ENCODE peak calls at places on chromosome 6, in five cellular contexts. A is coronary artery, X is ovary, W is kidney epithelial cell, K is breast epithelium. I is an unnamed sample.

GRCh38 chr6:106476326-106477105 is 116.0 kb downstream of the CRYBG1 start:
- DNase-seq in A (no peak), X (no peak), W (no peak), K (no peak), I (peak)

GRCh38 chr6:147154454-147154853 is 49.8 kb upstream of the STXBP5 start:
- DNase-seq in A (no peak), X (no peak), W (no peak), K (no peak), I (no peak)

GRCh38 chr6:4676016-4676415 is 100.2 kb upstream of the CDYL start:
- DNase-seq in A (no peak), X (no peak), W (no peak), K (no peak), I (no peak)

GRCh38 chr6:155883741-155884140 is 428.1 kb upstream of the NOX3 start:
- DNase-seq in A (no peak), X (no peak), W (no peak), K (no peak), I (no peak)

GRCh38 chr6:15331629-15332241 is 85.9 kb downstream of the JARID2 start:
- DNase-seq in A (no peak), X (no peak), W (no peak), K (no peak), I (no peak)

GRCh38 chr6:158850807-158851115 is 31.6 kb upstream of the EZR start:
- DNase-seq in A (no peak), X (no peak), W (no peak), K (no peak), I (no peak)

GRCh38 chr6:91130126-91130525 is 543.3 kb upstream of the MAP3K7 start:
- DNase-seq in A (no peak), X (no peak), W (no peak), K (no peak), I (no peak)

GRCh38 chr6:12163149-12163548 is 127.0 kb upstream of the EDN1 start:
- DNase-seq in A (no peak), X (no peak), W (no peak), K (no peak), I (no peak)

GRCh38 chr6:156974897-156975296 is 197.7 kb downstream of the ARID1B start:
- DNase-seq in A (no peak), X (no peak), W (no peak), K (no peak), I (no peak)

GRCh38 chr6:106961136-106961535 is 13.4 kb downstream of the CD24 start:
- DNase-seq in A (no peak), X (no peak), W (no peak), K (no peak), I (no peak)

GRCh38 chr6:56932891-56933473 is 21.9 kb upstream of the BEND6 start:
- DNase-seq in A (no peak), X (no peak), W (no peak), K (no peak), I (no peak)

GRCh38 chr6:56930846-56931245 is 24.1 kb upstream of the BEND6 start:
- DNase-seq in A (no peak), X (no peak), W (no peak), K (no peak), I (no peak)

GRCh38 chr6:56922645-56923044 is 32.3 kb upstream of the BEND6 start:
- DNase-seq in A (no peak), X (no peak), W (no peak), K (no peak), I (no peak)

GRCh38 chr6:56923565-56923964 is 31.3 kb upstream of the BEND6 start:
- DNase-seq in A (no peak), X (no peak), W (no peak), K (no peak), I (no peak)

GRCh38 chr6:56927538-56928453 is 27.1 kb upstream of the BEND6 start:
- DNase-seq in A (no peak), X (no peak), W (no peak), K (no peak), I (no peak)
- TF ChIP-seq CTCF in A (no peak), X (no peak), W (no peak), K (no peak), I (peak)

DNA sequence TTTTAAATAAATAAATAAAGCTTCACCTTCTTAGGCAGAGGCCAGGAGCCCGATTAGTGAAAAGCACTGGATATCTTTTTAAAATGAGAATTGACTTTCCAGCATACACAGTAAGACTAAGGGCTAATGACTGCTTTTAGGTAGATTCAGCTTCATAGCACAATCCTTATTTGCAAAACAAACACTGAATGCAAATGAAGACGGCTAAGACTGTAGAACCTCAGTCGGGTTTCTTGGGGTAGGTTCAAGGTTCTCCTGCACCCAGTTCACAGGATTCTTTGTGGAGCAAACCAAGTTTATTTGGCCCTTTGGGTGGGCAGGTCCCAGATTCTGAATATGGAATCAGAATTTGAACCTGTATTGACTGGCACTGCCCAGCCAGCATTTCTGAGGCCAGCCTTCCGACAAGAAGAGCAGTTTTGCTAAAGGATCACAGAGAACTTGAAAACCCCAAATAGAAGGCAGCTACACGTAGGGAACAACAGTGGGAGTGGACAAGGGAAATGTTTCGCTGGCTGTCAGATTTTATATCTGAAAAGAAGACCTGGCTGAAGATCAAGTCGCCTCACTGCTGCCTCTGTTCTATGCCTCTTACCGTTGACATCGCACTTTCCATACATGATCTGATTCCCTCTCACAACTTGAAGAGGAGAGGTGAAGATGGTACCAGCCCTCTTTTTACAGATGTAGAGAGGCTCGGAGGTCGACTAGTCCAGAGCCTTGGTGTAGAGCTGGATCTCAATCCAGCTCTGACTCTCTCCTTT is 8.2 kb downstream of the TRERF1 start:
- DNase-seq in A (no peak), X (no peak), W (no peak), K (no peak), I (no peak)
- H3K4me3 ChIP-seq in A (no peak), X (no peak), W (no peak), K (no peak), I (no peak)

GRCh38 chr6:104281370-104281769 is 578.3 kb downstream of the HACE1 start:
- DNase-seq in A (no peak), X (no peak), W (no peak), K (no peak), I (no peak)
- TF ChIP-seq CTCF in A (no peak), X (no peak), W (no peak), K (no peak), I (no peak)

GRCh38 chr6:134630468-134631180 is 312.7 kb upstream of the SGK1 start:
- DNase-seq in A (no peak), X (no peak), W (no peak), K (no peak), I (no peak)
- H3K4me3 ChIP-seq in A (no peak), X (no peak), W (no peak), K (no peak), I (no peak)

GRCh38 chr6:45663181-45664180 is 285.7 kb upstream of the SUPT3H start:
- DNase-seq in A (no peak), X (peak), W (no peak), K (no peak), I (no peak)
- TF ChIP-seq CTCF in A (no peak), X (no peak), W (no peak), K (no peak), I (peak)

GRCh38 chr6:85797993-85798392 is 155.3 kb upstream of the SYNCRIP start:
- DNase-seq in A (no peak), X (peak), W (no peak), K (no peak), I (no peak)
- H3K4me3 ChIP-seq in A (no peak), X (no peak), W (no peak), K (no peak), I (no peak)

GRCh38 chr6:24426729-24427446 is 24.2 kb downstream of the MRS2 start:
- DNase-seq in A (no peak), X (no peak), W (no peak), K (no peak), I (no peak)

GRCh38 chr6:24428615-24429014 is 25.9 kb downstream of the MRS2 start:
- DNase-seq in A (no peak), X (no peak), W (no peak), K (no peak), I (no peak)

GRCh38 chr6:24430086-24430485 is 27.4 kb downstream of the MRS2 start:
- DNase-seq in A (no peak), X (no peak), W (no peak), K (no peak), I (no peak)

GRCh38 chr6:24432611-24433010 is 29.9 kb downstream of the MRS2 start:
- DNase-seq in A (no peak), X (no peak), W (no peak), K (no peak), I (no peak)

GRCh38 chr6:24431045-24431451 is 28.3 kb downstream of the MRS2 start:
- DNase-seq in A (no peak), X (no peak), W (peak), K (no peak), I (no peak)
- TF ChIP-seq CTCF in A (no peak), X (no peak), W (peak), K (peak), I (peak)

GRCh38 chr6:125953502-125953875 is 3.1 kb upstream of the HINT3 start:
- DNase-seq in A (no peak), X (no peak), W (no peak), K (no peak), I (no peak)

GRCh38 chr6:125954735-125955410 is 1.7 kb upstream of the HINT3 start:
- DNase-seq in A (no peak), X (no peak), W (no peak), K (no peak), I (no peak)

GRCh38 chr6:125950293-125950692 is 6.3 kb upstream of the HINT3 start:
- DNase-seq in A (no peak), X (no peak), W (no peak), K (no peak), I (no peak)

GRCh38 chr6:125951323-125951722 is 5.2 kb upstream of the HINT3 start:
- DNase-seq in A (no peak), X (no peak), W (no peak), K (no peak), I (no peak)

GRCh38 chr6:125952764-125953501 is 3.6 kb upstream of the HINT3 start:
- DNase-seq in A (no peak), X (no peak), W (no peak), K (no peak), I (no peak)
- H3K4me3 ChIP-seq in A (no peak), X (no peak), W (no peak), K (no peak), I (no peak)

I was measured in retinal pigment epithelial cell.